ENCODE peak calls at places on chromosome 15, in four cellular contexts. G, Q, X and Y are unnamed samples.

GRCh38 chr15:65945616-65946015 is 76.3 kb downstream of the RAB11A start:
- DNase-seq in G (no peak), Q (no peak), X (no peak), Y (no peak)

GRCh38 chr15:69628256-69629093 is 175.9 kb downstream of the RPLP1 start:
- DNase-seq in G (no peak), Q (no peak), X (no peak), Y (no peak)

GRCh38 chr15:32042269-32042996 is 12.1 kb downstream of the CHRNA7 start:
- DNase-seq in G (no peak), Q (no peak), X (no peak), Y (no peak)

GRCh38 chr15:45637552-45638033 is 2.8 kb downstream of the SQOR start:
- DNase-seq in G (peak; percentile 63), Q (peak; percentile 54), X (peak; percentile 64), Y (peak; percentile 85)

GRCh38 chr15:98560338-98560737 is 88.0 kb upstream of the IGF1R start:
- DNase-seq in G (no peak), Q (no peak), X (no peak), Y (no peak)

GRCh38 chr15:92391640-92392039 is 2.0 kb upstream of the ST8SIA2 start:
- DNase-seq in G (no peak), Q (no peak), X (peak; percentile 32), Y (peak; percentile 47)

GRCh38 chr15:34437687-34438086 is at the start of gene GOLGA8A:
- DNase-seq in G (peak; percentile 71), Q (peak; percentile 61), X (peak; percentile 83), Y (peak; percentile 83)

GRCh38 chr15:70379134-70379533 is 281.4 kb upstream of the TLE3 start:
- DNase-seq in G (no peak), Q (no peak), X (no peak), Y (no peak)

GRCh38 chr15:74332611-74333010 is 34.8 kb downstream of the CYP11A1 start:
- DNase-seq in G (no peak), Q (no peak), X (no peak), Y (no peak)

GRCh38 chr15:57169643-57170042 is 206.7 kb upstream of the CGNL1 start:
- DNase-seq in G (no peak), Q (no peak), X (no peak), Y (no peak)

GRCh38 chr15:24916305-24917009 is 38.3 kb upstream of the SNRPN start:
- DNase-seq in G (no peak), Q (no peak), X (no peak), Y (no peak)

GRCh38 chr15:71575474-71576045 is 234.8 kb upstream of the NR2E3 start:
- DNase-seq in G (no peak), Q (no peak), X (no peak), Y (no peak)

GRCh38 chr15:98865397-98866339 is 141.9 kb downstream of the PGPEP1L start:
- DNase-seq in G (peak; percentile 79), Q (peak; percentile 80), X (peak; percentile 84), Y (no peak)

GRCh38 chr15:36449084-36449661 is 130.3 kb upstream of the CDIN1 start:
- DNase-seq in G (no peak), Q (peak; percentile 13), X (no peak), Y (no peak)

GRCh38 chr15:96544162-96544756 is 213.8 kb downstream of the NR2F2 start:
- DNase-seq in G (no peak), Q (no peak), X (no peak), Y (no peak)

GRCh38 chr15:73983211-73983727 is 8.8 kb downstream of the STOML1 start:
- DNase-seq in G (no peak), Q (peak; percentile 65), X (peak; percentile 94), Y (no peak)

GRCh38 chr15:35349916-35350315 is 196.0 kb downstream of the DPH6 start:
- DNase-seq in G (no peak), Q (no peak), X (no peak), Y (no peak)

GRCh38 chr15:31292391-31293020 is 34.1 kb upstream of the KLF13 start:
- DNase-seq in G (no peak), Q (no peak), X (no peak), Y (no peak)

GRCh38 chr15:91908401-91908800 is 54.9 kb downstream of the SLCO3A1 start:
- DNase-seq in G (no peak), Q (no peak), X (no peak), Y (no peak)

GRCh38 chr15:74399511-74400312 is 32.3 kb upstream of the CYP11A1 start:
- DNase-seq in G (no peak), Q (no peak), X (no peak), Y (no peak)

GRCh38 chr15:38226867-38227266 is 25.8 kb upstream of the SPRED1 start:
- DNase-seq in G (no peak), Q (no peak), X (peak; percentile 54), Y (no peak)

GRCh38 chr15:76335129-76335850 is 1.3 kb upstream of the ISL2 start:
- DNase-seq in G (no peak), Q (no peak), X (no peak), Y (peak; percentile 27)

GRCh38 chr15:28975766-28976179 is 90.0 kb downstream of the APBA2 start:
- DNase-seq in G (peak; percentile 51), Q (no peak), X (peak; percentile 63), Y (peak; percentile 64)

GRCh38 chr15:25248583-25249235 is 190.1 kb downstream of the UBE3A start:
- DNase-seq in G (no peak), Q (peak; percentile 5), X (no peak), Y (no peak)

GRCh38 chr15:48493084-48493762 is 152.3 kb downstream of the FBN1 start:
- DNase-seq in G (no peak), Q (peak; percentile 42), X (no peak), Y (no peak)

GRCh38 chr15:38085104-38085503 is 150.7 kb downstream of the TMCO5A start:
- DNase-seq in G (no peak), Q (no peak), X (no peak), Y (peak; percentile 30)

GRCh38 chr15:61091229-61091628 is 137.9 kb downstream of the RORA start:
- DNase-seq in G (no peak), Q (no peak), X (no peak), Y (no peak)

GRCh38 chr15:45548753-45549520 is 26.4 kb upstream of the SLC30A4 start:
- DNase-seq in G (no peak), Q (no peak), X (no peak), Y (no peak)

GRCh38 chr15:61057830-61058529 is 171.1 kb downstream of the RORA start:
- DNase-seq in G (no peak), Q (no peak), X (no peak), Y (no peak)

GRCh38 chr15:98905981-98906711 is 101.4 kb downstream of the PGPEP1L start:
- DNase-seq in G (no peak), Q (no peak), X (no peak), Y (no peak)

GRCh38 chr15:55739641-55740040 is 3.3 kb downstream of the PRTG start:
- DNase-seq in G (no peak), Q (no peak), X (no peak), Y (no peak)

GRCh38 chr15:64686130-64686735 is 89.2 kb downstream of the RBPMS2 start:
- DNase-seq in G (no peak), Q (no peak), X (no peak), Y (peak; percentile 55)

GRCh38 chr15:22995786-22996185 is 15.6 kb upstream of the CYFIP1 start:
- DNase-seq in G (no peak), Q (no peak), X (no peak), Y (no peak)

GRCh38 chr15:22992026-22992331 is 11.8 kb upstream of the CYFIP1 start:
- DNase-seq in G (no peak), Q (no peak), X (no peak), Y (no peak)

GRCh38 chr15:22988811-22989210 is 8.6 kb upstream of the CYFIP1 start:
- DNase-seq in G (no peak), Q (no peak), X (no peak), Y (no peak)

GRCh38 chr15:22989576-22990477 is 9.7 kb upstream of the CYFIP1 start:
- DNase-seq in G (no peak), Q (no peak), X (no peak), Y (no peak)
- TF ChIP-seq CTCF in G (no peak), Q (no peak), X (no peak), Y (no peak)

GRCh38 chr15:67501177-67501835 is 19.6 kb upstream of the C15orf61 start:
- DNase-seq in G (no peak), Q (no peak), X (no peak), Y (peak; percentile 22)
- TF ChIP-seq CTCF in G (no peak), Q (peak; percentile 36), X (peak; percentile 43), Y (peak; percentile 7)

GRCh38 chr15:89421219-89421618 is 75.2 kb downstream of the RHCG start:
- DNase-seq in G (no peak), Q (no peak), X (no peak), Y (no peak)
- TF ChIP-seq CTCF in G (no peak), Q (no peak), X (no peak), Y (no peak)

GRCh38 chr15:62928242-62928995 is 114.1 kb upstream of the TPM1 start:
- DNase-seq in G (no peak), Q (no peak), X (no peak), Y (no peak)
- TF ChIP-seq CTCF in G (no peak), Q (no peak), X (no peak), Y (no peak)

GRCh38 chr15:81258455-81258854 is 61.8 kb downstream of the IL16 start:
- DNase-seq in G (no peak), Q (no peak), X (no peak), Y (no peak)

GRCh38 chr15:81254277-81255265 is 57.9 kb downstream of the IL16 start:
- DNase-seq in G (no peak), Q (no peak), X (no peak), Y (no peak)

GRCh38 chr15:81255596-81255995 is 58.9 kb downstream of the IL16 start:
- DNase-seq in G (no peak), Q (no peak), X (no peak), Y (no peak)

GRCh38 chr15:81257435-81257834 is 60.8 kb downstream of the IL16 start:
- DNase-seq in G (no peak), Q (no peak), X (no peak), Y (no peak)

GRCh38 chr15:81256916-81257315 is 60.2 kb downstream of the IL16 start:
- DNase-seq in G (no peak), Q (no peak), X (no peak), Y (no peak)
- TF ChIP-seq CTCF in G (peak; percentile 12), Q (peak; percentile 55), X (peak; percentile 82), Y (no peak)